ENCODE peak calls at places on chromosomes 3 and 15, in nine cellular contexts. D is T-helper 9 cell; F is posterior vena cava; J is cardiac fibroblast; B is NCI-H82; Y is activated CD4-positive, alpha-beta T cell treated with anti-CD3 and anti-CD28 coated beads, Interleukin-2, amount 50 U/mL, for 48 hours; T is naive B cell; M is frontal cortex; S is NCI-H1092 treated with DMSO at 0.1 percent for 48 hours. A is an unnamed sample.

GRCh38 chr15:43133429-43134156 is at the start of gene TMEM62:
- DNase-seq in S (peak), B (peak), D (peak), Y (peak), J (peak), M (peak), F (peak), T (peak), A (peak)

GRCh38 chr15:81000144-81000625 is 538 bp upstream of the TLNRD1 start:
- DNase-seq in T (no peak), Y (no peak), J (peak), B (no peak), F (no peak), D (no peak), M (no peak), S (peak), A (no peak)

GRCh38 chr15:52114256-52114655 is 1.7 kb upstream of the BCL2L10 start:
- DNase-seq in D (no peak), T (no peak), B (no peak), Y (no peak), M (no peak), F (no peak), J (no peak), S (no peak), A (no peak)

GRCh38 chr3:161316006-161316689 is 55.2 kb downstream of the SPTSSB start:
- DNase-seq in B (no peak), F (no peak), T (no peak), M (no peak), D (no peak), S (no peak), J (peak), Y (no peak), A (peak)

GRCh38 chr3:106208266-106208665 is 339.5 kb upstream of the CBLB start:
- DNase-seq in J (peak), F (no peak), M (no peak), B (no peak), S (no peak), D (no peak), T (no peak), Y (no peak), A (no peak)

GRCh38 chr3:104901396-104901795 is 465.3 kb upstream of the ALCAM start:
- DNase-seq in M (no peak), D (no peak), J (no peak), T (no peak), Y (no peak), S (no peak), F (no peak), B (no peak), A (no peak)

GRCh38 chr15:44261007-44261706 is 27.4 kb upstream of the GOLM2 start:
- DNase-seq in F (no peak), Y (no peak), D (no peak), M (no peak), J (no peak), B (no peak), T (no peak), S (no peak), A (no peak)

GRCh38 chr3:24222165-24222805 is 272.4 kb downstream of the THRB start:
- DNase-seq in Y (no peak), D (no peak), F (no peak), M (no peak), S (no peak), B (no peak), J (peak), T (no peak), A (no peak)

GRCh38 chr15:89369548-89369947 is 34.9 kb upstream of the POLG start:
- DNase-seq in B (no peak), Y (no peak), D (no peak), F (no peak), T (no peak), S (no peak), M (no peak), J (no peak), A (no peak)

GRCh38 chr15:90924375-90924774 is 8.0 kb downstream of the HDDC3 start:
- DNase-seq in F (no peak), M (no peak), T (no peak), Y (peak), S (no peak), B (peak), J (no peak), D (no peak), A (no peak)

GRCh38 chr15:80825361-80826030 is 46.3 kb downstream of the CEMIP start:
- DNase-seq in D (no peak), Y (no peak), B (no peak), S (peak), F (no peak), J (no peak), T (no peak), M (no peak), A (no peak)

GRCh38 chr15:71975816-71976150 is 142.2 kb downstream of the MYO9A start:
- DNase-seq in F (no peak), J (no peak), Y (no peak), T (no peak), B (no peak), S (no peak), D (no peak), M (no peak), A (no peak)

GRCh38 chr3:83460051-83460450 is 1498.7 kb upstream of the CADM2 start:
- DNase-seq in D (no peak), F (no peak), M (no peak), Y (no peak), B (no peak), S (no peak), T (no peak), J (no peak), A (no peak)

GRCh38 chr15:61702224-61703120 is 357.8 kb downstream of the VPS13C start:
- DNase-seq in T (no peak), D (no peak), S (peak), J (no peak), F (no peak), Y (no peak), B (no peak), M (no peak), A (no peak)

GRCh38 chr15:78243491-78243941 is 9.2 kb upstream of the ACSBG1 start:
- DNase-seq in Y (no peak), J (peak), D (no peak), S (peak), B (peak), T (no peak), M (peak), F (no peak), A (peak)

GRCh38 chr3:52520141-52520667 is 13.5 kb downstream of the NT5DC2 start:
- DNase-seq in B (no peak), Y (no peak), T (no peak), F (no peak), S (no peak), M (no peak), D (no peak), J (no peak), A (no peak)

GRCh38 chr3:42847731-42848130 is 27.9 kb downstream of the CYP8B1 start:
- DNase-seq in J (no peak), S (no peak), M (no peak), F (peak), B (peak), Y (no peak), T (peak), D (no peak), A (no peak)

GRCh38 chr15:74252291-74253080 is 16.4 kb downstream of the CCDC33 start:
- DNase-seq in F (no peak), B (no peak), J (peak), T (no peak), S (no peak), D (no peak), Y (no peak), M (no peak), A (peak)

GRCh38 chr3:194757629-194758028 is 71.9 kb downstream of the FAM43A start:
- DNase-seq in D (no peak), M (no peak), B (peak), F (no peak), J (no peak), T (no peak), Y (no peak), S (no peak), A (no peak)

GRCh38 chr3:196941846-196942225 is 492 bp downstream of the NCBP2 start:
- DNase-seq in Y (peak), J (no peak), T (peak), M (no peak), S (peak), D (peak), F (peak), B (peak), A (no peak)

GRCh38 chr15:56835598-56836275 is 82.7 kb upstream of the TCF12 start:
- DNase-seq in D (no peak), M (no peak), J (peak), T (no peak), Y (no peak), B (peak), F (no peak), S (peak), A (no peak)

GRCh38 chr3:143119974-143120715 is 574 bp downstream of the CHST2 start:
- DNase-seq in B (peak), Y (peak), S (no peak), J (peak), T (peak), D (no peak), F (peak), M (peak), A (no peak)

GRCh38 chr15:90560229-90560771 is 30.6 kb downstream of the CRTC3 start:
- DNase-seq in F (no peak), B (peak), Y (no peak), D (no peak), T (no peak), S (no peak), M (no peak), J (peak), A (peak)

GRCh38 chr3:188926741-188927650 is 244.8 kb upstream of the TPRG1 start:
- DNase-seq in F (no peak), T (no peak), D (no peak), M (no peak), B (no peak), J (no peak), S (no peak), Y (no peak), A (no peak)

GRCh38 chr3:178284180-178284579 is 252.1 kb upstream of the KCNMB2 start:
- DNase-seq in F (no peak), J (no peak), B (no peak), D (no peak), S (no peak), T (no peak), Y (no peak), M (no peak), A (no peak)

GRCh38 chr3:161415506-161416231 is 44.4 kb upstream of the SPTSSB start:
- DNase-seq in M (no peak), B (no peak), T (no peak), D (no peak), F (no peak), Y (no peak), S (peak), J (peak), A (peak)

GRCh38 chr3:151789853-151790463 is 24.0 kb upstream of the AADAC start:
- DNase-seq in T (no peak), J (no peak), D (no peak), F (no peak), S (no peak), Y (no peak), M (no peak), B (no peak), A (no peak)

GRCh38 chr15:34855893-34856292 is 60.5 kb upstream of the ACTC1 start:
- DNase-seq in F (no peak), S (no peak), B (no peak), M (no peak), T (no peak), Y (no peak), J (peak), D (no peak), A (peak)